ENCODE peak calls at places on chromosomes 6 and 20, in eight cellular contexts. U is foreskin fibroblast, K is Peyer's patch, L is suprapubic skin, S is left ventricle myocardium inferior, P is heart left ventricle, W is choroid plexus epithelial cell, T is B cell. H is an unnamed sample.

GRCh38 chr6:10343320-10343719 is 71.6 kb downstream of the TFAP2A start:
- DNase-seq in U (no peak), K (no peak), L (no peak), S (no peak), P (no peak), W (no peak), T (no peak), H (no peak)

GRCh38 chr6:30981942-30982772 is 1.4 kb upstream of the MUC21 start:
- DNase-seq in U (peak), K (no peak), L (no peak), S (no peak), P (no peak), W (peak), T (no peak), H (peak)

GRCh38 chr6:125183391-125183790 is 29.8 kb downstream of the TPD52L1 start:
- DNase-seq in U (no peak), K (no peak), L (no peak), S (no peak), P (no peak), W (no peak), T (no peak), H (no peak)

GRCh38 chr20:50824137-50824536 is 29.3 kb downstream of the BCAS4 start:
- DNase-seq in U (peak), K (no peak), L (no peak), S (no peak), P (no peak), W (peak), T (no peak), H (no peak)

GRCh38 chr6:35185302-35185681 is 28.5 kb upstream of the SCUBE3 start:
- DNase-seq in U (peak), K (no peak), L (no peak), S (peak), P (peak), W (peak), T (no peak), H (no peak)

GRCh38 chr20:36585410-36586125 is 12.2 kb downstream of the TGIF2 start:
- DNase-seq in U (peak), K (no peak), L (no peak), S (no peak), P (no peak), W (no peak), T (no peak), H (peak)

GRCh38 chr6:117677553-117678131 is 2.4 kb downstream of the NUS1 start:
- DNase-seq in U (peak), K (no peak), L (no peak), S (no peak), P (no peak), W (peak), T (no peak), H (no peak)

GRCh38 chr6:3747100-3747737 is 4.3 kb downstream of the PXDC1 start:
- DNase-seq in U (no peak), K (peak), L (peak), S (no peak), P (no peak), W (no peak), T (no peak), H (no peak)

GRCh38 chr20:11918280-11918952 is 723 bp downstream of the BTBD3 start:
- DNase-seq in U (no peak), K (no peak), L (no peak), S (no peak), P (no peak), W (no peak), T (no peak), H (no peak)

GRCh38 chr6:109125504-109125903 is 30.2 kb downstream of the CEP57L1 start:
- DNase-seq in U (no peak), K (no peak), L (no peak), S (no peak), P (no peak), W (no peak), T (no peak), H (no peak)

GRCh38 chr20:17622851-17623508 is 53.1 kb downstream of the DSTN start:
- DNase-seq in U (no peak), K (peak), L (peak), S (no peak), P (peak), W (no peak), T (no peak), H (no peak)

GRCh38 chr6:156779206-156780116 is 2.3 kb downstream of the ARID1B start:
- DNase-seq in U (no peak), K (peak), L (no peak), S (peak), P (peak), W (no peak), T (no peak), H (peak)

GRCh38 chr6:134026597-134026996 is 25.8 kb downstream of the SLC2A12 start:
- DNase-seq in U (peak), K (no peak), L (no peak), S (no peak), P (no peak), W (peak), T (no peak), H (no peak)

GRCh38 chr6:90140683-90141082 is 156.0 kb downstream of the BACH2 start:
- DNase-seq in U (no peak), K (no peak), L (no peak), S (no peak), P (no peak), W (no peak), T (no peak), H (no peak)

GRCh38 chr20:43355610-43356009 is 102.1 kb upstream of the SRSF6 start:
- DNase-seq in U (no peak), K (no peak), L (no peak), S (no peak), P (no peak), W (no peak), T (no peak), H (no peak)

GRCh38 chr20:8293791-8294190 is 161.7 kb downstream of the PLCB1 start:
- DNase-seq in U (no peak), K (no peak), L (no peak), S (no peak), P (no peak), W (no peak), T (no peak), H (no peak)

GRCh38 chr20:46543033-46543432 is 7.4 kb downstream of the OCSTAMP start:
- DNase-seq in U (no peak), K (no peak), L (no peak), S (no peak), P (no peak), W (no peak), T (no peak), H (no peak)

GRCh38 chr6:159079367-159079766 is 34.6 kb upstream of the TAGAP start:
- DNase-seq in U (no peak), K (no peak), L (no peak), S (no peak), P (no peak), W (peak), T (no peak), H (no peak)

GRCh38 chr20:688809-689208 is 13.2 kb upstream of the SCRT2 start:
- DNase-seq in U (no peak), K (no peak), L (no peak), S (no peak), P (no peak), W (peak), T (no peak), H (peak)

GRCh38 chr20:43669332-43669731 is 2.4 kb downstream of the MYBL2 start:
- DNase-seq in U (peak), K (peak), L (no peak), S (no peak), P (no peak), W (peak), T (no peak), H (no peak)

GRCh38 chr6:72245565-72245964 is 359.2 kb downstream of the RIMS1 start:
- DNase-seq in U (no peak), K (no peak), L (no peak), S (no peak), P (no peak), W (no peak), T (no peak), H (peak)

GRCh38 chr20:36540551-36541211 is 638 bp upstream of the MYL9 start:
- DNase-seq in U (no peak), K (no peak), L (no peak), S (peak), P (peak), W (no peak), T (no peak), H (peak)

GRCh38 chr6:137697267-137697938 is 169.7 kb upstream of the TNFAIP3 start:
- DNase-seq in U (peak), K (peak), L (no peak), S (no peak), P (no peak), W (no peak), T (no peak), H (peak)

GRCh38 chr20:13457487-13457886 is 181.2 kb downstream of the TASP1 start:
- DNase-seq in U (no peak), K (no peak), L (no peak), S (no peak), P (no peak), W (no peak), T (no peak), H (no peak)

GRCh38 chr6:95866732-95867131 is 149.0 kb upstream of the FUT9 start:
- DNase-seq in U (no peak), K (no peak), L (no peak), S (no peak), P (no peak), W (peak), T (no peak), H (peak)

GRCh38 chr20:57118964-57119363 is 147.5 kb downstream of the BMP7 start:
- DNase-seq in U (no peak), K (no peak), L (no peak), S (no peak), P (no peak), W (no peak), T (no peak), H (no peak)

GRCh38 chr6:163529605-163530004 is 115.1 kb downstream of the QKI start:
- DNase-seq in U (peak), K (no peak), L (no peak), S (no peak), P (no peak), W (peak), T (no peak), H (no peak)

GRCh38 chr20:41248371-41249024 is 69.0 kb downstream of the ZHX3 start:
- DNase-seq in U (peak), K (no peak), L (no peak), S (no peak), P (no peak), W (peak), T (no peak), H (no peak)

DNA sequence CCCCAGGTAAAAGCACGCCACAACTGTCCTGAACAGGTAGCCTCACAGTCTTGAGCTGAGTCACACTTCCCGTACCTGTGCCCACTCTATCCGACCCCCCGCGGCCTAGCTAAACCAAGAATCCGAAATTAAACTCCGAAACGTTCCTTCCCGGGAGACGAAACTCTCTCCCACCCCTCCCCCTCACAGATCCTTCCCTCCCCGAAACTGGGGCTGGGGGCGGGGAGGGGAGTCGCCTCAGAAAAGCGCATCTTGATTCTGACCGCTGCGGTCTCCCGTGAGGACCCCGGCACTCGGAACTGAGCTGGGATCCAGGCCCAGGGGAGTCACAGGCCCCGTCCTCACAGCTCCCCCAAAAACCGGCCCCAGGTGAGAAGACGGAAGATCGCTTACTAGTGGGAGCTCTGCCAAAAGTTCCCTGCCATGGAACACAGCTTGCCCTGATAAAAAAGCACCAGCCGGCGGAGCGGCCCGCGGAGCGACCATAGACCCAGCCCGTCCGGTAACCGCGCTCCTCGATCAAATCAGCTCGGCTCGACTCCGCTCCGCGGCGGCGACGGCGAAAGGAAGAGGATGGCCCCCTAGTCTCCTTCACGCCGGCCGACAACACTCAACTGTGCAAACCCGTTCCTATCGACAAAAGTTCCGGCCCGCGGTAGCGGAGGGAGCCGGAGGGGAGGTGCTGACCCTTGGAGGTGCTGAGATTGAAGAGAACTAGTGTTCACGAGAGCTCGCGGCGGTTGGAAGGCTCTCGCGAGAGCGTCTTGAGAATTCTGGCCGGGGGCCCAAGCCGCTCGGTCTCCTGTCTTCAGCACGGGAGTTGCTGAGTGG is at the start of gene CCNC:
- DNase-seq in U (peak), K (peak), L (peak), S (peak), P (peak), W (peak), T (peak), H (peak)
- TF ChIP-seq CTCF in U (no peak), K (no peak), L (no peak), S (no peak), P (peak), W (peak), T (no peak), H (no peak)

GRCh38 chr6:33822575-33823395 is 19.0 kb upstream of the MLN start:
- DNase-seq in U (no peak), K (no peak), L (no peak), S (no peak), P (no peak), W (peak), T (no peak), H (peak)
- TF ChIP-seq CTCF in U (peak), K (peak), L (no peak), S (no peak), P (no peak), W (peak), T (no peak), H (peak)

GRCh38 chr6:43773050-43773956 is 3.3 kb downstream of the VEGFA start:
- DNase-seq in U (no peak), K (peak), L (no peak), S (peak), P (peak), W (peak), T (peak), H (peak)
- TF ChIP-seq CTCF in U (peak), K (peak), L (no peak), S (peak), P (peak), W (peak), T (peak), H (peak)

GRCh38 chr20:63186528-63187316 is 29.2 kb downstream of the YTHDF1 start:
- DNase-seq in U (no peak), K (no peak), L (no peak), S (no peak), P (no peak), W (no peak), T (no peak), H (no peak)
- TF ChIP-seq CTCF in U (no peak), K (no peak), L (no peak), S (no peak), P (no peak), W (no peak), T (no peak), H (no peak)

DNA sequence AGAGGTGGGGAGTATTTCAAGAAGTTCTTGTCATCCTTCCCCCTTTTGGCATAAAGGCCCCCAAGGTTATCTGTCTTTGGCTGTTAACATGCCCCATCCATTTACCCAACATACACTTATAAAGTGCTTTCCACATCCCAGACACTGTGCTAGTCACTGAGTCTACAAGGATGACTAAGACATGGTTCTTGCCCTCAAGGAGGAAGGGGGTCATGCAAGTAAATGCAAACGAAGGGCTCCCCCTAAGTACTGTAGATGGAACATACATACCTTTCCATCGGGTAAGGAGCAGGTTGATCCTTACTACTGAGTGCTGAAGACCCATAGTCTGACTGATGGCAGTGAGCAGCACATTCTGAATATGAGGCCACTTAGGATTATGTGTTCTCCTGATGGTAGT is 38.3 kb downstream of the HECA start:
- DNase-seq in U (no peak), K (no peak), L (no peak), S (no peak), P (no peak), W (no peak), T (no peak), H (no peak)
- TF ChIP-seq CTCF in U (no peak), K (no peak), L (no peak), S (no peak), P (no peak), W (no peak), T (no peak), H (no peak)

DNA sequence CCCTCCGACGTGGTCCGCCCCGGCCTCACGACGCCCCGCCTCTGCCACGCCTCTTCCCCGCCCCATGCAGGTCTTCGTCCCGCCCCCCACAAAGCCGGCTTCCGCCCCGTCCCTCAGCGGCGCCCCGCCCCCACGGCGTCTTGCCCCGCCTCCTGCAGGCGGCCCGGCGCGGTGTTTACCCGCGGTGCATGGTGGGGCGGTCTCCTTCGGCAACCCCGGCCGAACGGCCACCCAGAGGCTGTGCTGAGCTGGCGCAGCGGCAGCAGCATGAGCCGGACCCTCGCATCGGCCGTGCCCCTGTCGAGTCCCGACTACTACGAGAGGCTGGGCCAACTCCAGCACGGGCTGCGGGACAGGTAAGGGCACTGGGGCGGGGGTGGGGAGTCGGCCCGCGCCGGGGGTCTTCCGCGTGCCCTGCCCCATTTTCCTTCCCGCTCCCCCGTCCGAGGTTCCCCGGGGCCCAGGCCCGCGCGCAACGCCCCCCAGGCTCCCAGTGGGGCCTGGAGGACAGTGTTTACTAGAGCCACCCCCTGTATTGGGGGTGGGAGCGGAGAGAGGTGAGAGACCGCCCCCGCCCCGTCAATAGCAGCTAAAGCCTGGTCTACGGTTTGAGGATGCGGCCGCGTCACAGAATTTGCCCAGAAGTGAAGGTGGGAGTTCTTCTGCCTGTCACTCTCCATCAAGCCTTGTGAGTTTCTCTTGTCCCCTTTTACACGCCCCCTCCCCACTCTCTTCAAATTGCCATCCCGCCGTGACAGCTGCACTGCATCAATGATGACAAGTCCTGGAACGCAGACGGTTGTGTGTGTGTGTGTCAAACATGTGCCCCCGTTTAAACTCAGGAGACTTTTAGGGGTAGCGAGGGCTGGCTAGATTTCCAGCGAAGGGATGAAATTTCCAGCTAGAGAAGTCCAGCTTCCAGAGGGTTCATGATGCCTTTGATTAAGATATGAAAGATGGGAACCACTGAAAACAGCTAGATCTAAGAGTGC is at the start of gene KIZ:
- DNase-seq in U (peak), K (peak), L (peak), S (peak), P (peak), W (peak), T (peak), H (peak)
- TF ChIP-seq CTCF in U (peak), K (no peak), L (no peak), S (peak), P (peak), W (peak), T (peak), H (peak)

GRCh38 chr6:4806308-4807190 is 30.3 kb downstream of the CDYL start:
- DNase-seq in U (no peak), K (no peak), L (no peak), S (no peak), P (no peak), W (no peak), T (no peak), H (no peak)
- TF ChIP-seq CTCF in U (no peak), K (no peak), L (no peak), S (no peak), P (peak), W (no peak), T (no peak), H (no peak)

GRCh38 chr6:166381733-166382499 is 824 bp downstream of the MPC1 start:
- DNase-seq in U (peak), K (peak), L (no peak), S (peak), P (peak), W (peak), T (peak), H (peak)
- TF ChIP-seq CTCF in U (peak), K (peak), L (peak), S (peak), P (peak), W (peak), T (peak), H (peak)

GRCh38 chr20:61742097-61742805 is 323.4 kb downstream of the TAF4 start:
- DNase-seq in U (no peak), K (no peak), L (no peak), S (no peak), P (no peak), W (peak), T (no peak), H (peak)
- TF ChIP-seq CTCF in U (no peak), K (no peak), L (no peak), S (no peak), P (no peak), W (peak), T (no peak), H (peak)